ENCODE peak calls at places on chromosomes 7 and 10, in five cellular contexts. D is NCI-H69; B is iPS-NIHi11; F is stimulated activated CD4-positive, alpha-beta T cell treated with anti-CD3 and anti-CD28 coated beads, Interleukin-4, amount 100 ng/mL, for 24 hours; O is colonic mucosa. M is an unnamed sample.

GRCh38 chr10:12351447-12351846 is 2.1 kb downstream of the CAMK1D start:
- DNase-seq in O (peak; percentile 28), B (no peak), D (peak; percentile 56), F (no peak), M (no peak)

GRCh38 chr7:122975341-122975740 is 20.2 kb downstream of the TAS2R16 start:
- DNase-seq in F (no peak), D (no peak), B (no peak), O (no peak), M (no peak)

GRCh38 chr10:29634105-29634504 is 666 bp downstream of the SVIL start:
- DNase-seq in B (no peak), F (no peak), D (no peak), O (no peak), M (no peak)

GRCh38 chr10:60414877-60415585 is 25.4 kb upstream of the ANK3 start:
- DNase-seq in O (no peak), F (no peak), B (peak; percentile 30), D (peak; percentile 40), M (no peak)

GRCh38 chr10:120011359-120012132 is 119.0 kb downstream of the SEC23IP start:
- DNase-seq in D (no peak), B (peak; percentile 30), F (no peak), O (no peak), M (no peak)

GRCh38 chr10:74084955-74085354 is 65.7 kb downstream of the AP3M1 start:
- DNase-seq in F (no peak), D (no peak), O (no peak), B (no peak), M (no peak)

GRCh38 chr7:134724606-134725005 is 54.8 kb upstream of the CALD1 start:
- DNase-seq in B (peak; percentile 61), D (no peak), F (no peak), O (no peak), M (no peak)

GRCh38 chr10:10418397-10418796 is 599.3 kb upstream of the CELF2 start:
- DNase-seq in O (no peak), F (no peak), D (no peak), B (no peak), M (no peak)

GRCh38 chr10:100265821-100266485 is 1.5 kb downstream of the CWF19L1 start:
- DNase-seq in D (no peak), B (no peak), O (no peak), F (no peak), M (no peak)

GRCh38 chr10:85609509-85609908 is 757.1 kb downstream of the GRID1 start:
- DNase-seq in O (no peak), B (no peak), D (no peak), F (no peak), M (no peak)

GRCh38 chr7:69184339-69184738 is 413.9 kb upstream of the AUTS2 start:
- DNase-seq in O (no peak), D (no peak), F (no peak), B (no peak), M (no peak)

GRCh38 chr7:126574838-126575250 is 677.9 kb downstream of the GRM8 start:
- DNase-seq in O (no peak), F (no peak), D (peak; percentile 54), B (peak; percentile 50), M (no peak)

GRCh38 chr7:26153823-26154783 is 2.1 kb downstream of the NFE2L3 start:
- DNase-seq in B (peak; percentile 71), D (no peak), F (peak; percentile 56), O (peak; percentile 79), M (no peak)

GRCh38 chr10:124094419-124094785 is 1.0 kb upstream of the CHST15 start:
- DNase-seq in B (no peak), F (no peak), D (no peak), O (no peak), M (no peak)

GRCh38 chr7:47255441-47255840 is 326.5 kb downstream of the TNS3 start:
- DNase-seq in F (no peak), D (no peak), O (no peak), B (no peak), M (no peak)

GRCh38 chr7:127380479-127380878 is 12.0 kb downstream of the ZNF800 start:
- DNase-seq in D (no peak), O (no peak), F (no peak), B (no peak), M (no peak)

GRCh38 chr10:5623081-5623748 is 43.2 kb downstream of the ASB13 start:
- DNase-seq in F (peak; percentile 83), D (peak; percentile 78), B (peak; percentile 92), O (peak; percentile 97), M (peak; percentile 73)

GRCh38 chr7:5462216-5462615 is 38.6 kb upstream of the TNRC18 start:
- DNase-seq in D (no peak), B (no peak), F (no peak), O (no peak), M (no peak)

GRCh38 chr7:6646380-6646950 is 9.3 kb downstream of the ZNF316 start:
- DNase-seq in D (no peak), F (no peak), O (no peak), B (no peak), M (no peak)

GRCh38 chr10:42955493-42955889 is 121.4 kb upstream of the RET start:
- DNase-seq in D (no peak), B (no peak), F (no peak), O (no peak), M (no peak)

GRCh38 chr7:19670806-19671205 is 38.0 kb downstream of the POLR1F start:
- DNase-seq in F (no peak), B (no peak), D (no peak), O (no peak), M (no peak)

GRCh38 chr10:34524369-34525091 is 290.6 kb downstream of the PARD3 start:
- DNase-seq in F (no peak), O (no peak), B (no peak), D (no peak), M (no peak)

GRCh38 chr10:17237915-17238444 is 9.9 kb downstream of the VIM start:
- DNase-seq in D (no peak), B (no peak), O (no peak), F (no peak), M (no peak)

GRCh38 chr7:6175642-6176041 is 96.8 kb downstream of the CYTH3 start:
- DNase-seq in D (no peak), O (no peak), F (no peak), B (no peak), M (no peak)

GRCh38 chr10:60456053-60456452 is 66.4 kb upstream of the ANK3 start:
- DNase-seq in B (peak; percentile 57), D (no peak), F (no peak), O (no peak), M (no peak)

GRCh38 chr10:79320785-79321493 is 26.3 kb upstream of the PPIF start:
- DNase-seq in B (no peak), O (no peak), F (peak; percentile 50), D (no peak), M (no peak)

GRCh38 chr10:61804414-61804813 is 97.1 kb upstream of the ARID5B start:
- DNase-seq in F (no peak), B (no peak), O (no peak), D (no peak), M (no peak)

GRCh38 chr10:112952282-112952991 is 2.4 kb downstream of the TCF7L2 start:
- DNase-seq in O (no peak), F (no peak), D (no peak), B (no peak), M (no peak)

GRCh38 chr10:5360318-5360915 is 4.3 kb upstream of the UCN3 start:
- DNase-seq in F (no peak), O (no peak), D (peak; percentile 79), B (no peak), M (no peak)

GRCh38 chr7:91164948-91165845 is 99.0 kb upstream of the FZD1 start:
- DNase-seq in D (no peak), O (no peak), F (no peak), B (no peak), M (no peak)

GRCh38 chr10:24027107-24027506 is 181.8 kb upstream of the KIAA1217 start:
- DNase-seq in F (no peak), B (no peak), D (no peak), O (no peak), M (no peak)

GRCh38 chr7:88344956-88345832 is 38.5 kb upstream of the STEAP4 start:
- DNase-seq in D (peak; percentile 80), O (peak; percentile 31), F (no peak), B (peak; percentile 36), M (no peak)

GRCh38 chr7:158403013-158403821 is 184.4 kb downstream of the PTPRN2 start:
- DNase-seq in O (peak; percentile 45), F (no peak), B (no peak), D (no peak), M (no peak)

GRCh38 chr7:96315109-96315480 is 6.8 kb downstream of the SLC25A13 start:
- DNase-seq in F (no peak), O (no peak), D (no peak), B (no peak), M (no peak)

GRCh38 chr10:70399177-70399576 is 4.8 kb upstream of the EIF4EBP2 start:
- DNase-seq in O (no peak), D (no peak), B (no peak), F (no peak), M (no peak)

GRCh38 chr10:84267503-84268126 is 22.8 kb downstream of the RGR start:
- DNase-seq in F (peak; percentile 71), B (peak; percentile 67), O (peak; percentile 77), D (peak; percentile 46), M (peak; percentile 42)